ENCODE peak calls at places on chromosomes 3 and 15, in seven cellular contexts. F is activated CD4-positive, alpha-beta T cell treated with anti-CD3 and anti-CD28 coated beads, Interleukin-2, amount 50 U/mL, for 1 hour; M is thoracic aorta; D is Daoy; Z is H54; V is GM12891; X is adipocyte. Q is an unnamed sample.

GRCh38 chr15:52213206-52213605 is 22.0 kb upstream of the GNB5 start:
- DNase-seq in V (no peak), M (no peak), X (no peak), Z (no peak), F (no peak), D (no peak), Q (no peak)

GRCh38 chr15:57611119-57611518 is 19.4 kb downstream of the MYZAP start:
- DNase-seq in D (no peak), F (no peak), X (no peak), V (no peak), Z (no peak), M (no peak), Q (no peak)

GRCh38 chr3:190116551-190117067 is 4.1 kb downstream of the P3H2 start:
- DNase-seq in M (no peak), V (no peak), F (no peak), X (no peak), Z (peak), D (no peak), Q (no peak)

GRCh38 chr3:180704532-180704931 is 25.2 kb upstream of the CCDC39 start:
- DNase-seq in X (no peak), D (no peak), F (no peak), Z (no peak), V (no peak), M (no peak), Q (no peak)

GRCh38 chr3:196778755-196779154 is 39.1 kb downstream of the PAK2 start:
- DNase-seq in V (no peak), Z (no peak), D (peak), X (peak), M (no peak), F (no peak), Q (no peak)

GRCh38 chr15:95287774-95288173 is 1042.7 kb upstream of the NR2F2 start:
- DNase-seq in M (no peak), F (no peak), D (no peak), V (no peak), Z (no peak), X (no peak), Q (no peak)

GRCh38 chr3:64023861-64024223 is 548 bp upstream of the PSMD6 start:
- DNase-seq in Z (no peak), X (peak), M (no peak), F (no peak), D (no peak), V (no peak), Q (no peak)

GRCh38 chr15:82803793-82804574 is 1.9 kb downstream of the FSD2 start:
- DNase-seq in D (no peak), X (peak), F (no peak), Z (no peak), M (no peak), V (no peak), Q (no peak)

GRCh38 chr15:85282504-85283115 is 97.8 kb upstream of the AKAP13 start:
- DNase-seq in M (no peak), D (peak), X (peak), F (no peak), Z (peak), V (no peak), Q (no peak)